ENCODE peak calls at places on chromosomes 2 and 18, in seven cellular contexts. K is K562, M is A549, A is right lobe of liver, N is spleen, E is cardiac muscle cell, Z is MG63. T is an unnamed sample.

GRCh38 chr2:28567076-28567471 is 71.2 kb downstream of the PLB1 start:
- DNase-seq in K (peak), M (peak), A (no peak), N (no peak), E (no peak), Z (peak), T (peak)

GRCh38 chr18:28514699-28515098 is 337.8 kb upstream of the CDH2 start:
- DNase-seq in K (no peak), M (no peak), A (no peak), N (no peak), E (no peak), Z (no peak), T (no peak)

GRCh38 chr2:179811042-179811441 is 50.4 kb downstream of the ZNF385B start:
- DNase-seq in K (no peak), M (no peak), A (no peak), N (no peak), E (no peak), Z (no peak), T (no peak)

GRCh38 chr2:134246154-134246874 is 7.6 kb upstream of the MGAT5 start:
- DNase-seq in K (no peak), M (no peak), A (no peak), N (no peak), E (no peak), Z (no peak), T (peak)

GRCh38 chr2:231482806-231483391 is 18.6 kb upstream of the NCL start:
- DNase-seq in K (peak), M (peak), A (peak), N (peak), E (peak), Z (peak), T (peak)

GRCh38 chr2:18345848-18346247 is 214.6 kb downstream of the RDH14 start:
- DNase-seq in K (no peak), M (peak), A (no peak), N (no peak), E (no peak), Z (peak), T (peak)

GRCh38 chr18:8657873-8658521 is 47.4 kb upstream of the MTCL1 start:
- DNase-seq in K (no peak), M (peak), A (no peak), N (no peak), E (peak), Z (no peak), T (no peak)

GRCh38 chr2:235432741-235433520 is 60.9 kb upstream of the AGAP1 start:
- DNase-seq in K (no peak), M (no peak), A (no peak), N (peak), E (no peak), Z (no peak), T (no peak)

GRCh38 chr2:201116959-201117734 is 1.2 kb downstream of the CFLAR start:
- DNase-seq in K (peak), M (peak), A (peak), N (no peak), E (peak), Z (peak), T (no peak)

GRCh38 chr2:240503375-240503774 is 54.4 kb downstream of the ANKMY1 start:
- DNase-seq in K (no peak), M (no peak), A (no peak), N (peak), E (no peak), Z (no peak), T (no peak)

GRCh38 chr2:126973745-126974144 is 75.1 kb downstream of the TEX51 start:
- DNase-seq in K (no peak), M (no peak), A (no peak), N (no peak), E (no peak), Z (no peak), T (no peak)

GRCh38 chr2:126970583-126970982 is 71.9 kb downstream of the TEX51 start:
- DNase-seq in K (no peak), M (no peak), A (no peak), N (no peak), E (no peak), Z (peak), T (no peak)

GRCh38 chr2:126972272-126972626 is 73.6 kb downstream of the TEX51 start:
- DNase-seq in K (no peak), M (no peak), A (no peak), N (no peak), E (no peak), Z (no peak), T (no peak)

GRCh38 chr2:126971481-126972271 is 73.0 kb downstream of the TEX51 start:
- DNase-seq in K (peak), M (peak), A (peak), N (peak), E (peak), Z (peak), T (peak)

GRCh38 chr2:126971162-126971480 is 72.4 kb downstream of the TEX51 start:
- DNase-seq in K (no peak), M (no peak), A (no peak), N (no peak), E (no peak), Z (no peak), T (no peak)
- H3K4me3 ChIP-seq in K (no peak), M (no peak), A (peak), N (peak), E (no peak), Z (no peak), T (no peak)

DNA sequence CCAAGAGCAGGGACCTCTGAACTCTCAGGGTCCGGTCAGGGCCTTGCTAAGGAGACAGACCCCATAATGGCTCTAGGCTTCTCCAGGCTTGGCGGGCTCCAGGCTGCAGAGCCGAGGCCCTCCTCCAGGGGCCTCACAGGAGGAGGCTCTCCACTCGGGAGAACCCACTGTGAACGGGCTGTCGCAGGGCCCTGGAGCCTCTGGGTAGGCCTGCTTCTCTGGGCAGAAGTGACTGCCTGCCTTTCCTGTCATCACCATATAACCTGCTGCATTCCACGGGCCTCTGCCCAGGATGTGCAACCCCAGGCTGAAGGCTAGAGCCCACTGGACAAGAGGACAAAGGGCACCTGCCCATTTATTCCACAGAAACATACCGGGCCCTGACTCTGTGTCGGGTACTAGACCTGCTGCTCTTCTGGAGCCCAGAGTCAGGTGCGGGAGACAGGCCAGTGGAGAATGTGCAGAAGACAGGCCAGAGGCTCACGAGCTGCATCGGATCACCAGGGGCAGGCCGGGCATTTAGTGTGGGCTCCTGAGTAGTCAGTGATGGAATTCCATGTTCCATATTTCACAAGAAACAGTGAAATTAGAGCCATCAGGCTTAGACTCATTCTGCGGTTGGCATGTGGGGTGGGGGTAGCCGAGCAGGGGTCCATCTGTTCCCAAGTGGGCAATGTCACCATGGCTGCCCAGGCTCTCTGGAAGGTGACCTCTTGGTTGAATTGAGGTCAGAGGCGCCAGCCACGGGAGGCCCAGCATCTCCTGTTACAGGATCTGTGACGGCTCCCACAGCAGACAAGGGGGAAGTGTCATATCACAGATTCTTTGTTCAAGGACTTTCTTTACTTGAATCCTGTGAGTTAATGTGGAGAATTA is 220.8 kb downstream of the SH3RF3 start:
- DNase-seq in K (no peak), M (no peak), A (no peak), N (no peak), E (no peak), Z (no peak), T (peak)
- H3K4me3 ChIP-seq in K (no peak), M (no peak), A (no peak), N (no peak), E (no peak), Z (no peak), T (no peak)

GRCh38 chr2:189952536-189953109 is 109.9 kb downstream of the MSTN start:
- DNase-seq in K (no peak), M (no peak), A (no peak), N (no peak), E (no peak), Z (no peak), T (no peak)
- H3K4me3 ChIP-seq in K (no peak), M (no peak), A (no peak), N (no peak), E (no peak), Z (no peak), T (no peak)

GRCh38 chr18:62033207-62033606 is 140.4 kb upstream of the RNF152 start:
- DNase-seq in K (no peak), M (no peak), A (no peak), N (no peak), E (no peak), Z (no peak), T (no peak)

GRCh38 chr18:62037012-62037742 is 144.4 kb upstream of the RNF152 start:
- DNase-seq in K (no peak), M (no peak), A (no peak), N (no peak), E (peak), Z (no peak), T (no peak)

GRCh38 chr18:62030091-62030985 is 137.5 kb upstream of the RNF152 start:
- DNase-seq in K (no peak), M (no peak), A (no peak), N (no peak), E (peak), Z (no peak), T (peak)

GRCh38 chr18:62037989-62038778 is 145.4 kb upstream of the RNF152 start:
- DNase-seq in K (no peak), M (no peak), A (no peak), N (no peak), E (peak), Z (no peak), T (peak)

DNA sequence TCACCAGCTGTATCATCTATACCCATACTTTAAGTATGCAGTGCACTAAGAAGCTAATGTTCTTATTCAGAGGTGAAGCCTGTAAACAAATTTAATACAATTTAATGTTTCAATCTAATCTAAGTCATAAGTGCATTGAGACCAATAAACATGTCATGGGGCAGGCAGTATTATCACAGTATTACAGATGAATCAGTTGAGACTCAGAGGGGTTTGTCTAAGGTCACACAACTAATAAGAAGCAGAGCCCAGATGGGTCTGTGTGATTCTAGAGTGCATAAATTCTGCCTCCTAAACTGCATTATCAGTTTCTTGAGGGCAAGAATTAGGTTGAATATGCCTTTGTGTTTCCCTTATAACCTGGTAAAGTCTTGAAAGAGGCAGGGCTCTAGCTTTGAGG is 140.9 kb upstream of the RNF152 start:
- DNase-seq in K (no peak), M (no peak), A (no peak), N (no peak), E (no peak), Z (no peak), T (no peak)
- H3K4me3 ChIP-seq in K (no peak), M (no peak), A (no peak), N (no peak), E (no peak), Z (no peak), T (no peak)

T was measured in SJCRH30.